ENCODE peak calls at places on chromosomes 5 and 9, in ten cellular contexts. A is stomach, Z is tibial nerve, M is HepG2, J is upper lobe of left lung, D is sigmoid colon, C is A549, H is ovary, E is SK-N-SH, K is transverse colon. V is an unnamed sample.

GRCh38 chr9:98775831-98776441 is 20.4 kb downstream of the ANKS6 start:
- DNase-seq in A (no peak), Z (no peak), M (peak), J (no peak), D (no peak), C (peak), H (no peak), E (peak), K (no peak), V (no peak)

GRCh38 chr5:58002318-58002717 is 457.6 kb downstream of the PLK2 start:
- DNase-seq in A (no peak), Z (no peak), M (no peak), J (no peak), D (no peak), C (no peak), H (no peak), E (no peak), K (no peak), V (no peak)

GRCh38 chr9:137978262-137978714 is 100.7 kb downstream of the CACNA1B start:
- DNase-seq in A (peak), Z (no peak), M (no peak), J (no peak), D (no peak), C (no peak), H (no peak), E (no peak), K (no peak), V (no peak)

GRCh38 chr5:102536323-102536928 is 37.6 kb upstream of the SLCO6A1 start:
- DNase-seq in A (no peak), Z (no peak), M (no peak), J (no peak), D (no peak), C (no peak), H (no peak), E (peak), K (no peak), V (no peak)

GRCh38 chr5:71475788-71476384 is 20.4 kb downstream of the BDP1 start:
- DNase-seq in A (no peak), Z (no peak), M (peak), J (no peak), D (no peak), C (peak), H (no peak), E (peak), K (no peak), V (no peak)

GRCh38 chr5:38922199-38922598 is 76.4 kb downstream of the OSMR start:
- DNase-seq in A (peak), Z (peak), M (peak), J (peak), D (no peak), C (peak), H (peak), E (peak), K (peak), V (no peak)

GRCh38 chr5:33313150-33313549 is 127.6 kb upstream of the TARS1 start:
- DNase-seq in A (no peak), Z (no peak), M (no peak), J (no peak), D (no peak), C (peak), H (no peak), E (no peak), K (peak), V (no peak)

GRCh38 chr9:137476856-137477255 is 17.7 kb upstream of the NSMF start:
- DNase-seq in A (no peak), Z (no peak), M (no peak), J (no peak), D (peak), C (no peak), H (no peak), E (no peak), K (no peak), V (no peak)

GRCh38 chr9:115808108-115808507 is 345.5 kb upstream of the PAPPA start:
- DNase-seq in A (no peak), Z (no peak), M (no peak), J (peak), D (no peak), C (no peak), H (no peak), E (no peak), K (no peak), V (no peak)

GRCh38 chr5:158175664-158176507 is 316.9 kb upstream of the CLINT1 start:
- DNase-seq in A (peak), Z (no peak), M (no peak), J (no peak), D (no peak), C (no peak), H (peak), E (peak), K (peak), V (no peak)

DNA sequence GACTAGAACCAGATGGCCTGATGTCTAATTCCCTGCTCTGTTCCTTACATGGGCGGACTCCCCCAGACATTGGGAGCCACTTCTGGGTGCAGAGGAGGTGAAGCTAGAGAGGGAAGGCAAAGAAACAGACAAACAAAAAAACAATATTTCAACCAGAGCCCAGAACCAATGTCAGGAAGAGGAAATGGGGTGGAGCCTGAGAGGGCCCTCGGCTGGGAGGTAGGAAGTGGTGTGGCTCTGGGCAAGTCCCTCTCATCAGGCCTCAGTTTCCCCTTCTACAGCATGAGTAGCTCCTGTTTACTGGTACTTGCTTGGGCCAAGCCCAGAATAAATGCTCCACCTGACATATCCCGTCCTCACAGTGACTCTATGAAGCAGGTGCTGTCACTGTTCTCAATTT is 11.1 kb downstream of the SH2D3C start:
- DNase-seq in A (no peak), Z (no peak), M (no peak), J (no peak), D (no peak), C (no peak), H (no peak), E (no peak), K (no peak), V (no peak)
- H3K4me3 ChIP-seq in A (no peak), Z (no peak), M (no peak), J (peak), D (no peak), C (no peak), H (no peak), E (no peak), K (no peak), V (peak)

GRCh38 chr9:8576741-8577140 is 777.2 kb upstream of the DMAC1 start:
- DNase-seq in A (no peak), Z (no peak), M (no peak), J (no peak), D (no peak), C (no peak), H (no peak), E (no peak), K (no peak), V (no peak)

GRCh38 chr9:8579661-8580060 is 780.1 kb upstream of the DMAC1 start:
- DNase-seq in A (no peak), Z (no peak), M (no peak), J (no peak), D (no peak), C (no peak), H (no peak), E (no peak), K (no peak), V (no peak)
- TF ChIP-seq EP300 in A (no peak), Z (no peak), M (no peak), J (no peak), D (no peak), C (no peak), H (no peak), E (no peak), K (no peak), V (no peak)

GRCh38 chr5:164002214-164002613 is 496.8 kb downstream of the MAT2B start:
- DNase-seq in A (no peak), Z (no peak), M (no peak), J (no peak), D (no peak), C (no peak), H (no peak), E (no peak), K (no peak), V (no peak)

GRCh38 chr5:164000241-164000640 is 494.8 kb downstream of the MAT2B start:
- DNase-seq in A (no peak), Z (no peak), M (no peak), J (no peak), D (no peak), C (no peak), H (no peak), E (no peak), K (no peak), V (no peak)

GRCh38 chr5:164000819-164001218 is 495.4 kb downstream of the MAT2B start:
- DNase-seq in A (no peak), Z (no peak), M (no peak), J (no peak), D (no peak), C (no peak), H (no peak), E (no peak), K (no peak), V (no peak)

GRCh38 chr5:164002653-164003052 is 497.2 kb downstream of the MAT2B start:
- DNase-seq in A (no peak), Z (no peak), M (no peak), J (no peak), D (no peak), C (no peak), H (no peak), E (no peak), K (no peak), V (no peak)

DNA sequence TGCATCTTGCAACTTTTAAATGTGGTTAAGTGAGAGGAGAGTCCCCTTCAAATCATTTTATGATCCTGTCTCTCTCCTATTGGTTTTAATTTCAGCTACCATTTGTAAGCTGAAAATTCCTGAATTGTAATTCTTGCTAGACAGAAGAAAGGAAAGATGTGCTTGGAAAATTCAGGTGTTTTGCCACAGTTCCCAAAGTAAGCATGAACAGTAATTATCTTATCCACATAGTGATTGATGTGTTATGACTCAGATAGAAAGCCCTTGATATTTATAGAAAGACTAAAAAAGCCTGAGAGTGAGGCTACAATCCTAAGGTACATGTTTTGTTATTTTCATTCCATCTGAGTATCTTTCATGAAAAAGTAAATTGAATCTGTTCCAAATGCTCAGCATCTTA is 492.5 kb downstream of the MAT2B start:
- DNase-seq in A (no peak), Z (no peak), M (no peak), J (no peak), D (no peak), C (no peak), H (no peak), E (no peak), K (no peak), V (no peak)
- H3K4me3 ChIP-seq in A (no peak), Z (no peak), M (no peak), J (no peak), D (no peak), C (no peak), H (no peak), E (no peak), K (no peak), V (no peak)

DNA sequence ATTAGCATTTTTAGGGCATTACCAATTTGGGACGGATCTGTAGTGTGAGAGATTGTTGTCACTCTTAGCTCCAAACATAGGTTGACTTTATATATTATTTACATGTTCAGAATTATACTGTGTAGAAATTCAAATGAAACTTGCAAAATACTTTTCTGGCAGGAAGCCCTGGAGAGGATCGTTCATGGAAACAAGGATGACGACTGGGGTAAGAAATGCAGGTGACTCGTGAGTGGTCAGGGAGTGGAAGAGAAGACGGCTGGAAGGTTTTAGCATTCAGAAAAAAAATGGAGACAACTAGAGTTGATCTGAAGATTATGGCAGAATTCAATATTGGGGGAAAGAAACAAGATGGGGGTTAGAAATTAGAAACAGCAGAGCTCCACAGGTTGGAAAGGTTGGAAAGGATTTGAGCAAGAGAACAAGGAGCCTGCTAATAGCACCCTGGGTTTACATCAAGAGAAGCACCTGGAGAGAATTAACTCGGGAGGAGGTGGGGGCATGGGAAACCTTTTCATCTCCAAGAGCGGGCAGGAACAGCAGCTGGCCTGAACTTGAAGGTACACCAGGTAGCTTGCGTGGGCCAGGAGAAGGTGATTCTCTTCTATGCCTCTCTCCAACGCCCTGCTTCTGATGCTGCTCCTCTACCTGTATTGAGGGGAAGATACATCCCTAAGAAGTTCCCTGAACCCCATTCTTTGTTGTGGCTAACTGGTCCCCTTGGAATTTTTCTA is 37.0 kb upstream of the GLRX start:
- DNase-seq in A (no peak), Z (no peak), M (no peak), J (no peak), D (no peak), C (no peak), H (no peak), E (no peak), K (no peak), V (no peak)
- TF ChIP-seq EP300 in A (no peak), Z (no peak), M (no peak), J (no peak), D (no peak), C (peak), H (no peak), E (peak), K (no peak), V (no peak)

V was measured in suprapubic skin.